ENCODE peak calls at places on chromosomes 11 and 22, in ten cellular contexts. Y is heart left ventricle; J is CD4-positive, alpha-beta memory T cell; N is mesenchymal stem cell; B is stimulated activated CD4-positive, alpha-beta T cell treated with anti-CD3 and anti-CD28 coated beads, Interleukin-1b, Interleukin-23, amount 100 ng/mL, for 24 hours; F is NCI-H1930; Z is GM10248; D is kidney epithelial cell; C is EL; U is activated CD8-positive, alpha-beta memory T cell treated with anti-CD3 and anti-CD28 coated beads for 24 hours. R is an unnamed sample.

GRCh38 chr11:46560300-46561025 is 33.4 kb downstream of the AMBRA1 start:
- DNase-seq in Y (no peak), J (peak), N (peak), B (no peak), F (no peak), Z (peak), D (no peak), C (peak), U (no peak), R (no peak)

GRCh38 chr11:27456140-27456801 is 16.3 kb downstream of the LGR4 start:
- DNase-seq in Y (no peak), J (no peak), N (no peak), B (no peak), F (no peak), Z (no peak), D (peak), C (peak), U (no peak), R (no peak)

GRCh38 chr22:45673482-45674175 is 2.0 kb downstream of the ATXN10 start:
- DNase-seq in Y (no peak), J (no peak), N (no peak), B (no peak), F (no peak), Z (no peak), D (no peak), C (no peak), U (no peak), R (no peak)

GRCh38 chr11:128323381-128323780 is 264.0 kb downstream of the ETS1 start:
- DNase-seq in Y (no peak), J (peak), N (peak), B (no peak), F (no peak), Z (peak), D (no peak), C (no peak), U (peak), R (no peak)

GRCh38 chr11:22466809-22467208 is 128.6 kb downstream of the SLC17A6 start:
- DNase-seq in Y (no peak), J (no peak), N (peak), B (no peak), F (no peak), Z (no peak), D (peak), C (peak), U (no peak), R (no peak)

GRCh38 chr11:9568854-9569587 is 4.4 kb upstream of the WEE1 start:
- DNase-seq in Y (peak), J (peak), N (peak), B (no peak), F (no peak), Z (no peak), D (peak), C (peak), U (no peak), R (peak)

GRCh38 chr11:67494371-67495233 is 10.6 kb downstream of the PITPNM1 start:
- DNase-seq in Y (no peak), J (no peak), N (no peak), B (no peak), F (no peak), Z (no peak), D (no peak), C (no peak), U (no peak), R (no peak)

GRCh38 chr22:46422896-46423295 is 87.4 kb downstream of the TRMU start:
- DNase-seq in Y (peak), J (no peak), N (no peak), B (no peak), F (no peak), Z (no peak), D (no peak), C (no peak), U (no peak), R (no peak)

GRCh38 chr11:12161137-12161536 is 50.7 kb downstream of the MICAL2 start:
- DNase-seq in Y (peak), J (no peak), N (no peak), B (no peak), F (no peak), Z (no peak), D (no peak), C (no peak), U (no peak), R (no peak)

GRCh38 chr11:28547395-28547794 is 439.2 kb downstream of the METTL15 start:
- DNase-seq in Y (no peak), J (no peak), N (no peak), B (no peak), F (no peak), Z (no peak), D (no peak), C (no peak), U (no peak), R (no peak)

GRCh38 chr11:7347611-7348431 is 96.1 kb downstream of the SYT9 start:
- DNase-seq in Y (no peak), J (no peak), N (no peak), B (no peak), F (no peak), Z (no peak), D (no peak), C (no peak), U (no peak), R (no peak)

GRCh38 chr11:118436639-118437045 is 350 bp downstream of the KMT2A start:
- DNase-seq in Y (peak), J (peak), N (peak), B (no peak), F (no peak), Z (no peak), D (no peak), C (peak), U (no peak), R (peak)

GRCh38 chr11:65071907-65072630 is 11.8 kb downstream of the CDCA5 start:
- DNase-seq in Y (no peak), J (no peak), N (no peak), B (no peak), F (no peak), Z (peak), D (no peak), C (no peak), U (no peak), R (no peak)

R was measured in GM06990.